ENCODE peak calls at places on chromosomes 16 and 17, in eight cellular contexts. F is right atrium auricular region, M is PC-3, Z is AG09309, Y is mammary epithelial cell, G is choroid plexus epithelial cell, L is mucosa of descending colon, W is stomach. A is an unnamed sample.

GRCh38 chr17:68384941-68385340 is 72.4 kb downstream of the WIPI1 start:
- DNase-seq in F (no peak), M (no peak), Z (no peak), Y (no peak), G (peak; percentile 16), L (no peak), W (no peak), A (no peak)

GRCh38 chr17:55433629-55434422 is 12.2 kb upstream of the MMD start:
- DNase-seq in F (no peak), M (peak; percentile 99), Z (peak; percentile 83), Y (peak; percentile 93), G (peak; percentile 97), L (no peak), W (peak; percentile 46), A (no peak)

GRCh38 chr17:74545456-74546230 is at the start of gene CD300C:
- DNase-seq in F (no peak), M (peak; percentile 15), Z (no peak), Y (no peak), G (no peak), L (no peak), W (no peak), A (no peak)

GRCh38 chr16:87554754-87555427 is 47.4 kb upstream of the JPH3 start:
- DNase-seq in F (no peak), M (no peak), Z (no peak), Y (no peak), G (no peak), L (no peak), W (no peak), A (no peak)

GRCh38 chr17:67544364-67544763 is 167.3 kb downstream of the PITPNC1 start:
- DNase-seq in F (no peak), M (no peak), Z (no peak), Y (no peak), G (no peak), L (no peak), W (no peak), A (no peak)

GRCh38 chr17:64118452-64118979 is 11.4 kb downstream of the ERN1 start:
- DNase-seq in F (peak; percentile 74), M (no peak), Z (no peak), Y (no peak), G (no peak), L (no peak), W (peak; percentile 77), A (no peak)

GRCh38 chr17:38343608-38343980 is at the start of gene GPR179:
- DNase-seq in F (no peak), M (no peak), Z (no peak), Y (no peak), G (no peak), L (no peak), W (no peak), A (no peak)

GRCh38 chr17:60060474-60060873 is 18.2 kb downstream of the HEATR6 start:
- DNase-seq in F (no peak), M (no peak), Z (no peak), Y (no peak), G (no peak), L (no peak), W (no peak), A (no peak)

GRCh38 chr16:65583498-65583897 is 461.6 kb upstream of the CDH11 start:
- DNase-seq in F (no peak), M (no peak), Z (no peak), Y (no peak), G (no peak), L (no peak), W (no peak), A (no peak)

GRCh38 chr16:81997738-81998137 is 13.5 kb downstream of the SDR42E1 start:
- DNase-seq in F (no peak), M (peak; percentile 79), Z (peak; percentile 55), Y (peak; percentile 69), G (peak; percentile 84), L (no peak), W (no peak), A (no peak)

GRCh38 chr17:34434065-34434464 is 71.0 kb upstream of the CCL1 start:
- DNase-seq in F (no peak), M (no peak), Z (no peak), Y (no peak), G (no peak), L (no peak), W (no peak), A (no peak)

GRCh38 chr17:19948100-19948943 is 29.3 kb downstream of the AKAP10 start:
- DNase-seq in F (no peak), M (no peak), Z (no peak), Y (no peak), G (peak; percentile 38), L (no peak), W (no peak), A (no peak)

GRCh38 chr17:56815711-56816110 is 18.0 kb downstream of the C17orf67 start:
- DNase-seq in F (no peak), M (peak; percentile 29), Z (peak; percentile 21), Y (no peak), G (peak; percentile 46), L (no peak), W (no peak), A (no peak)

GRCh38 chr16:86914850-86915717 is 336.7 kb downstream of the FOXL1 start:
- DNase-seq in F (no peak), M (no peak), Z (no peak), Y (no peak), G (no peak), L (no peak), W (no peak), A (no peak)

GRCh38 chr16:70159355-70160348 is 13.9 kb upstream of the CLEC18C start:
- DNase-seq in F (no peak), M (no peak), Z (no peak), Y (no peak), G (peak; percentile 36), L (no peak), W (no peak), A (no peak)

GRCh38 chr16:86563489-86564345 is 2.9 kb upstream of the FOXC2 start:
- DNase-seq in F (peak; percentile 96), M (peak; percentile 90), Z (no peak), Y (peak; percentile 81), G (peak; percentile 96), L (peak; percentile 81), W (peak; percentile 94), A (peak; percentile 70)

GRCh38 chr17:80991645-80992076 is at the start of gene CHMP6:
- DNase-seq in F (no peak), M (peak; percentile 80), Z (no peak), Y (peak; percentile 66), G (peak; percentile 72), L (peak; percentile 86), W (peak; percentile 79), A (no peak)
- H3K4me3 ChIP-seq in F (peak within 1 kb of the TSS; percentile 99), M (peak within 1 kb of the TSS; percentile 93), Z (peak within 1 kb of the TSS; percentile 52), Y (peak within 1 kb of the TSS; percentile 77), G (peak within 1 kb of the TSS; percentile 71), L (peak within 1 kb of the TSS; percentile 95), W (peak within 1 kb of the TSS; percentile 100), A (peak within 1 kb of the TSS; percentile 99)

DNA sequence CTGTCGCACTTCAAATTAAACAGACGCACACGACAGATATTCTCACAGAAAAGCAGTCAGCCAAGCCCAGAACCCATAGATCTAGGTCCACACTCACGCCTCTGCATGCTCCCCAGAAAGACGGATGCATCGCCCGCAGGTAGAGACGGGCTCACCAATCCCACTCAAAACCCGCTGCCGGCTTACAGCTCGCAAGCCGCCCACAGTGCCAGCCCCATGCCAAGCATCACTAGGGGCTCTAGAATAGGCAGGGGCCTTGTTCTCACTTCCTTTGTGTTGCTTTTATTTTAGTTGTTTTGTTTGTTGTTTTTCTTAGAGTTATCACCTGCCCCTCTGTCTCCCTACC is 336 bp upstream of the BMERB1 start:
- DNase-seq in F (no peak), M (no peak), Z (no peak), Y (no peak), G (no peak), L (no peak), W (no peak), A (no peak)
- H3K4me3 ChIP-seq in F (peak overlapping the region; percentile 81), M (peak overlapping the region; percentile 82), Z (peak overlapping the region; percentile 86), Y (peak overlapping the region; percentile 59), G (peak overlapping the region; percentile 89), L (no peak overlapping the region), W (peak overlapping the region; percentile 81), A (peak overlapping the region; percentile 52)

DNA sequence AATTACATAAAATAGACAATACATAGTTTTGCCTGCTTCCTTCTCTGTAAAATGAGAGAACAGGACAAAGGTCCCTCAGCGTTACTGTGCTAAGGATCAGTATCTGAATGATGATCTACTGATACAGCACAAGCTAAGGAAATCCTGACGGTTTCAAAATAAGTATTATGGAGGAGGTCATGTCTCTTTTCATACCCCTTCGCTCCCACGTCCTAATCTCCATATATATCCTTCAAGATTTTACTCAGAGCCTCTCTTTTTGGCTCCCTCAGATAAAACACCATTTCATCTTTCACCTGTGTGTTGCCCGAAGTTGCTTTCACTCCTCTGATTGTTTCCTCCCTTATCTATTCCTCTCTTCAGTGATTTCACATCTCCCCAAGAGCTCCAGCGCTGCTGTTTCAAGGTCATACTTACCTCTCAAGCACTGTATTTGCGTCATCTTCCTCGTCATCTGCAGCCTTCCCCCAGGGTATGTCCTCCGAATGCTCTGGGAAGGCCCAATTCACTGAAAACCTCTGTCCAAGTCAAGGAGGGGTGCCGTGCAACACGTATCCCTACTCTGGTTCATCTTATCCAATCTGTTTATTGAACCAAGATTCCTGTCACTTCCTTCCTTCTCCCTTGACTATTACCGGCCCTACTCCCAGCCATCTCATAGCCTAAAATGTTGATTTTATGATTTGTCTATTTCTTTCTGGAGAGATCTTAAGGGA is 1.2 kb upstream of the BLTP2 start:
- DNase-seq in F (no peak), M (no peak), Z (no peak), Y (no peak), G (no peak), L (no peak), W (no peak), A (no peak)
- H3K4me3 ChIP-seq in F (peak overlapping the region; percentile 18), M (no peak overlapping the region), Z (no peak overlapping the region), Y (no peak overlapping the region), G (peak overlapping the region; percentile 13), L (no peak overlapping the region), W (peak overlapping the region; percentile 19), A (peak overlapping the region; percentile 95)

GRCh38 chr17:78738245-78738644 is 43.8 kb downstream of the CYTH1 start:
- DNase-seq in F (no peak), M (no peak), Z (no peak), Y (no peak), G (no peak), L (no peak), W (no peak), A (no peak)

GRCh38 chr17:78735832-78736525 is 46.1 kb downstream of the CYTH1 start:
- DNase-seq in F (no peak), M (peak; percentile 91), Z (no peak), Y (peak; percentile 79), G (no peak), L (no peak), W (no peak), A (no peak)

GRCh38 chr17:78736526-78737079 is 45.5 kb downstream of the CYTH1 start:
- DNase-seq in F (peak; percentile 85), M (peak; percentile 93), Z (no peak), Y (peak; percentile 93), G (no peak), L (peak; percentile 95), W (peak; percentile 94), A (peak; percentile 47)

GRCh38 chr17:78738698-78739097 is 43.4 kb downstream of the CYTH1 start:
- DNase-seq in F (no peak), M (no peak), Z (no peak), Y (no peak), G (no peak), L (no peak), W (no peak), A (no peak)

DNA sequence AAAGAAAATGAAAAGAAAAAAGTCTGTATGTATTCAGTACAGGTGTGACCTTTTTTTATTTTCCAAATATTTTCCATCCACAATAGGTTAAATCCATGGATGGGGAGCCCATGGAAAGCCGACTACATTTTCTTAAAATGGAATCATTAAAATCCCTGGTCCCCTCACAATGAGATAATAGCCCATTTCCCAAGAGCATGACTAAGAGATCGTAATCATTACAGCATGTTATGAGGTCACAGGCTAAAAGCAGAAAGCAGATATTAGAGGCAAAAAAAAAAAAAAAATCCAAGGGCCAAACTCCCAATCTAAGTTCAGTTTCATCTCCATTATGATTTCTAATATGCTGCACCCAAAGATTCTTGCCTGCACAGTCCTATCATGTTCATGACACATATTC is 44.7 kb downstream of the CYTH1 start:
- DNase-seq in F (no peak), M (peak; percentile 66), Z (peak; percentile 42), Y (peak; percentile 73), G (peak; percentile 53), L (no peak), W (no peak), A (no peak)
- H3K4me3 ChIP-seq in F (no peak overlapping the region), M (peak overlapping the region; percentile 74), Z (no peak overlapping the region), Y (peak overlapping the region; percentile 56), G (no peak overlapping the region), L (no peak overlapping the region), W (peak overlapping the region; percentile 59), A (no peak overlapping the region)

A was measured in ascending aorta.